ENCODE peak calls at places on chromosomes 11 and 22, in six cellular contexts. One of them, this sample, is unnamed.

GRCh38 chr11:69049490-69049867 is 747 bp downstream of the TPCN2 start:
- DNase-seq in AG04449: no peak
- DNase-seq in astrocyte of the spinal cord: no peak
- DNase-seq in cardiac muscle cell: no peak
- DNase-seq in psoas muscle: no peak
- DNase-seq in fibroblast of pulmonary artery: no peak
- DNase-seq in this sample: no peak

GRCh38 chr11:22787565-22788162 is 41.9 kb downstream of the SVIP start:
- DNase-seq in AG04449: peak
- DNase-seq in astrocyte of the spinal cord: peak
- DNase-seq in cardiac muscle cell: peak
- DNase-seq in psoas muscle: no peak
- DNase-seq in fibroblast of pulmonary artery: peak
- DNase-seq in this sample: peak

GRCh38 chr11:98736813-98737212 is 283.9 kb upstream of the CNTN5 start:
- DNase-seq in AG04449: no peak
- DNase-seq in astrocyte of the spinal cord: no peak
- DNase-seq in cardiac muscle cell: no peak
- DNase-seq in psoas muscle: no peak
- DNase-seq in fibroblast of pulmonary artery: no peak
- DNase-seq in this sample: no peak

GRCh38 chr11:86577663-86578636 is 94.5 kb downstream of the ME3 start:
- DNase-seq in AG04449: no peak
- DNase-seq in astrocyte of the spinal cord: peak
- DNase-seq in cardiac muscle cell: peak
- DNase-seq in psoas muscle: peak
- DNase-seq in fibroblast of pulmonary artery: peak
- DNase-seq in this sample: no peak

GRCh38 chr11:67372993-67373915 is at the start of gene CLCF1:
- DNase-seq in AG04449: no peak
- DNase-seq in astrocyte of the spinal cord: peak
- DNase-seq in cardiac muscle cell: peak
- DNase-seq in psoas muscle: peak
- DNase-seq in fibroblast of pulmonary artery: peak
- DNase-seq in this sample: peak

GRCh38 chr22:17104336-17104935 is 16.7 kb downstream of the TMEM121B start:
- DNase-seq in AG04449: no peak
- DNase-seq in astrocyte of the spinal cord: no peak
- DNase-seq in cardiac muscle cell: no peak
- DNase-seq in psoas muscle: no peak
- DNase-seq in fibroblast of pulmonary artery: no peak
- DNase-seq in this sample: no peak

GRCh38 chr22:17368144-17368726 is 1.0 kb upstream of the CECR2 start:
- DNase-seq in AG04449: no peak
- DNase-seq in astrocyte of the spinal cord: no peak
- DNase-seq in cardiac muscle cell: no peak
- DNase-seq in psoas muscle: no peak
- DNase-seq in fibroblast of pulmonary artery: no peak
- DNase-seq in this sample: no peak

GRCh38 chr11:96154802-96155520 is 188.0 kb downstream of the MAML2 start:
- DNase-seq in AG04449: no peak
- DNase-seq in astrocyte of the spinal cord: peak
- DNase-seq in cardiac muscle cell: peak
- DNase-seq in psoas muscle: no peak
- DNase-seq in fibroblast of pulmonary artery: peak
- DNase-seq in this sample: no peak

GRCh38 chr11:62295504-62295903 is 3.4 kb downstream of the SCGB1D4 start:
- DNase-seq in AG04449: no peak
- DNase-seq in astrocyte of the spinal cord: peak
- DNase-seq in cardiac muscle cell: peak
- DNase-seq in psoas muscle: no peak
- DNase-seq in fibroblast of pulmonary artery: peak
- DNase-seq in this sample: no peak

GRCh38 chr11:20162340-20162739 is 2.1 kb upstream of the DBX1 start:
- DNase-seq in AG04449: no peak
- DNase-seq in astrocyte of the spinal cord: no peak
- DNase-seq in cardiac muscle cell: no peak
- DNase-seq in psoas muscle: no peak
- DNase-seq in fibroblast of pulmonary artery: no peak
- DNase-seq in this sample: peak

GRCh38 chr22:41197046-41197807 is 7.9 kb upstream of the L3MBTL2 start:
- DNase-seq in AG04449: no peak
- DNase-seq in astrocyte of the spinal cord: peak
- DNase-seq in cardiac muscle cell: peak
- DNase-seq in psoas muscle: peak
- DNase-seq in fibroblast of pulmonary artery: peak
- DNase-seq in this sample: peak

GRCh38 chr11:44589301-44589700 is 23.8 kb downstream of the CD82 start:
- DNase-seq in AG04449: peak
- DNase-seq in astrocyte of the spinal cord: peak
- DNase-seq in cardiac muscle cell: no peak
- DNase-seq in psoas muscle: no peak
- DNase-seq in fibroblast of pulmonary artery: peak
- DNase-seq in this sample: no peak

GRCh38 chr22:20511578-20512259 is 4.3 kb downstream of the MED15 start:
- DNase-seq in AG04449: no peak
- DNase-seq in astrocyte of the spinal cord: no peak
- DNase-seq in cardiac muscle cell: no peak
- DNase-seq in psoas muscle: no peak
- DNase-seq in fibroblast of pulmonary artery: no peak
- DNase-seq in this sample: no peak

GRCh38 chr11:1970956-1971355 is 23.8 kb downstream of the MRPL23 start:
- DNase-seq in AG04449: no peak
- DNase-seq in astrocyte of the spinal cord: no peak
- DNase-seq in cardiac muscle cell: no peak
- DNase-seq in psoas muscle: peak
- DNase-seq in fibroblast of pulmonary artery: no peak
- DNase-seq in this sample: no peak

GRCh38 chr22:20430101-20430640 is 7.5 kb downstream of the SCARF2 start:
- DNase-seq in AG04449: no peak
- DNase-seq in astrocyte of the spinal cord: no peak
- DNase-seq in cardiac muscle cell: no peak
- DNase-seq in psoas muscle: peak
- DNase-seq in fibroblast of pulmonary artery: no peak
- DNase-seq in this sample: peak

GRCh38 chr11:2586091-2586792 is 113.6 kb downstream of the KCNQ1OT1 start:
- DNase-seq in AG04449: no peak
- DNase-seq in astrocyte of the spinal cord: no peak
- DNase-seq in cardiac muscle cell: no peak
- DNase-seq in psoas muscle: peak
- DNase-seq in fibroblast of pulmonary artery: no peak
- DNase-seq in this sample: no peak

GRCh38 chr22:45807156-45807915 is 135.7 kb downstream of the ATXN10 start:
- DNase-seq in AG04449: no peak
- DNase-seq in astrocyte of the spinal cord: peak
- DNase-seq in cardiac muscle cell: peak
- DNase-seq in psoas muscle: no peak
- DNase-seq in fibroblast of pulmonary artery: no peak
- DNase-seq in this sample: no peak

GRCh38 chr22:32803020-32803758 is 1.7 kb downstream of the TIMP3 start:
- DNase-seq in AG04449: no peak
- DNase-seq in astrocyte of the spinal cord: peak
- DNase-seq in cardiac muscle cell: no peak
- DNase-seq in psoas muscle: peak
- DNase-seq in fibroblast of pulmonary artery: no peak
- DNase-seq in this sample: no peak

GRCh38 chr11:46914910-46915309 is 3.4 kb downstream of the LRP4 start:
- DNase-seq in AG04449: no peak
- DNase-seq in astrocyte of the spinal cord: no peak
- DNase-seq in cardiac muscle cell: no peak
- DNase-seq in psoas muscle: no peak
- DNase-seq in fibroblast of pulmonary artery: no peak
- DNase-seq in this sample: no peak

GRCh38 chr11:6414874-6415328 is 4.0 kb downstream of the APBB1 start:
- DNase-seq in AG04449: no peak
- DNase-seq in astrocyte of the spinal cord: no peak
- DNase-seq in cardiac muscle cell: no peak
- DNase-seq in psoas muscle: no peak
- DNase-seq in fibroblast of pulmonary artery: no peak
- DNase-seq in this sample: no peak

GRCh38 chr22:49253656-49254055 is 574.0 kb downstream of the BRD1 start:
- DNase-seq in AG04449: no peak
- DNase-seq in astrocyte of the spinal cord: no peak
- DNase-seq in cardiac muscle cell: no peak
- DNase-seq in psoas muscle: no peak
- DNase-seq in fibroblast of pulmonary artery: no peak
- DNase-seq in this sample: no peak

GRCh38 chr11:111236355-111236754 is 9.2 kb upstream of the POU2AF2 start:
- DNase-seq in AG04449: no peak
- DNase-seq in astrocyte of the spinal cord: no peak
- DNase-seq in cardiac muscle cell: no peak
- DNase-seq in psoas muscle: no peak
- DNase-seq in fibroblast of pulmonary artery: no peak
- DNase-seq in this sample: no peak

GRCh38 chr11:67256477-67256876 is 9.8 kb upstream of the GRK2 start:
- DNase-seq in AG04449: no peak
- DNase-seq in astrocyte of the spinal cord: no peak
- DNase-seq in cardiac muscle cell: no peak
- DNase-seq in psoas muscle: no peak
- DNase-seq in fibroblast of pulmonary artery: no peak
- DNase-seq in this sample: no peak

GRCh38 chr11:130798280-130798679 is 118.0 kb downstream of the SNX19 start:
- DNase-seq in AG04449: peak
- DNase-seq in astrocyte of the spinal cord: peak
- DNase-seq in cardiac muscle cell: peak
- DNase-seq in psoas muscle: no peak
- DNase-seq in fibroblast of pulmonary artery: peak
- DNase-seq in this sample: no peak

GRCh38 chr11:95512177-95512576 is 277.4 kb downstream of the FAM76B start:
- DNase-seq in AG04449: peak
- DNase-seq in astrocyte of the spinal cord: peak
- DNase-seq in cardiac muscle cell: peak
- DNase-seq in psoas muscle: no peak
- DNase-seq in fibroblast of pulmonary artery: peak
- DNase-seq in this sample: no peak

GRCh38 chr11:17405232-17406005 is 17.0 kb upstream of the KCNJ11 start:
- DNase-seq in AG04449: no peak
- DNase-seq in astrocyte of the spinal cord: peak
- DNase-seq in cardiac muscle cell: peak
- DNase-seq in psoas muscle: peak
- DNase-seq in fibroblast of pulmonary artery: peak
- DNase-seq in this sample: no peak

GRCh38 chr11:46948378-46949131 is 12.0 kb downstream of the CSTPP1 start:
- DNase-seq in AG04449: peak
- DNase-seq in astrocyte of the spinal cord: peak
- DNase-seq in cardiac muscle cell: peak
- DNase-seq in psoas muscle: no peak
- DNase-seq in fibroblast of pulmonary artery: peak
- DNase-seq in this sample: no peak

GRCh38 chr22:33838644-33839043 is 81.6 kb downstream of the LARGE1 start:
- DNase-seq in AG04449: no peak
- DNase-seq in astrocyte of the spinal cord: no peak
- DNase-seq in cardiac muscle cell: no peak
- DNase-seq in psoas muscle: no peak
- DNase-seq in fibroblast of pulmonary artery: no peak
- DNase-seq in this sample: no peak

GRCh38 chr11:27040302-27041115 is at the start of gene BBOX1:
- DNase-seq in AG04449: no peak
- DNase-seq in astrocyte of the spinal cord: no peak
- DNase-seq in cardiac muscle cell: no peak
- DNase-seq in psoas muscle: no peak
- DNase-seq in fibroblast of pulmonary artery: peak
- DNase-seq in this sample: no peak

GRCh38 chr11:9138133-9138453 is 46.7 kb upstream of the SCUBE2 start:
- DNase-seq in AG04449: no peak
- DNase-seq in astrocyte of the spinal cord: no peak
- DNase-seq in cardiac muscle cell: no peak
- DNase-seq in psoas muscle: no peak
- DNase-seq in fibroblast of pulmonary artery: no peak
- DNase-seq in this sample: no peak
- TF ChIP-seq CTCF in AG04449: no peak
- TF ChIP-seq CTCF in astrocyte of the spinal cord: no peak
- TF ChIP-seq CTCF in cardiac muscle cell: no peak
- TF ChIP-seq CTCF in psoas muscle: no peak
- TF ChIP-seq CTCF in fibroblast of pulmonary artery: no peak
- TF ChIP-seq CTCF in this sample: no peak

DNA sequence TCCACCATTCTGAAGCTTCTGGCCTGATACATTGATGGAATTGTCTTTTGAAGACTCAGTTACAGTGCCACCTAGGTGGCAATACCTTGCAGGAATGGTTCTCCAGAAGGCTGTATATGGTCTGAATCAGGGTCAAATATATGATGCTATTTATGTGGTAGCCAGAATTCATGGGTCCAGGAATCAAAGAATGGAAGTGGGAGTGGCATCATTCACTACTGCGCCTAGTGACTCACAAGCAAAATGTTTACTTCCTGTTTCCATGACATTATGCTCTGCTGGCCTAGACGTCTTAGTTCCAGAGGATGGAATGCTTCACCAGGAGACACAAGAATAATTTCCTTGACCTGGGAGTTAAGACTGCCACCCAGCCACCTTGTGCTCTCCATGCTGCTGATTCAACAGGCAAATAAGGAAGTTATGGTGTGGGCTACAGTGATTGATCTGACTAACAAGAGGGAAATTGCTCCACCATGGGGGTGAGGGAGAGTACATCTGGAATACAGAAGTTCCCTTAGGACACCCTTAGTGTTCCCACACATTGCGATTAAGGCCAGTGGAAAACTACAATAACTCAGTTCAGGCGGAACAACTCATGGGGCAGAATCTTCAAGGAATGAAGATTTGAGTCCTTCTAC is 491.8 kb downstream of the ETS1 start:
- DNase-seq in AG04449: peak
- DNase-seq in astrocyte of the spinal cord: peak
- DNase-seq in cardiac muscle cell: peak
- DNase-seq in psoas muscle: no peak
- DNase-seq in fibroblast of pulmonary artery: peak
- DNase-seq in this sample: no peak
- TF ChIP-seq CTCF in AG04449: no peak
- TF ChIP-seq CTCF in astrocyte of the spinal cord: peak
- TF ChIP-seq CTCF in cardiac muscle cell: no peak
- TF ChIP-seq CTCF in psoas muscle: no peak
- TF ChIP-seq CTCF in fibroblast of pulmonary artery: peak
- TF ChIP-seq CTCF in this sample: peak

GRCh38 chr11:76512851-76513653 is 68.2 kb downstream of the EMSY start:
- DNase-seq in AG04449: no peak
- DNase-seq in astrocyte of the spinal cord: peak
- DNase-seq in cardiac muscle cell: peak
- DNase-seq in psoas muscle: no peak
- DNase-seq in fibroblast of pulmonary artery: peak
- DNase-seq in this sample: no peak
- TF ChIP-seq CTCF in AG04449: peak
- TF ChIP-seq CTCF in astrocyte of the spinal cord: peak
- TF ChIP-seq CTCF in cardiac muscle cell: peak
- TF ChIP-seq CTCF in psoas muscle: peak
- TF ChIP-seq CTCF in fibroblast of pulmonary artery: peak
- TF ChIP-seq CTCF in this sample: peak

DNA sequence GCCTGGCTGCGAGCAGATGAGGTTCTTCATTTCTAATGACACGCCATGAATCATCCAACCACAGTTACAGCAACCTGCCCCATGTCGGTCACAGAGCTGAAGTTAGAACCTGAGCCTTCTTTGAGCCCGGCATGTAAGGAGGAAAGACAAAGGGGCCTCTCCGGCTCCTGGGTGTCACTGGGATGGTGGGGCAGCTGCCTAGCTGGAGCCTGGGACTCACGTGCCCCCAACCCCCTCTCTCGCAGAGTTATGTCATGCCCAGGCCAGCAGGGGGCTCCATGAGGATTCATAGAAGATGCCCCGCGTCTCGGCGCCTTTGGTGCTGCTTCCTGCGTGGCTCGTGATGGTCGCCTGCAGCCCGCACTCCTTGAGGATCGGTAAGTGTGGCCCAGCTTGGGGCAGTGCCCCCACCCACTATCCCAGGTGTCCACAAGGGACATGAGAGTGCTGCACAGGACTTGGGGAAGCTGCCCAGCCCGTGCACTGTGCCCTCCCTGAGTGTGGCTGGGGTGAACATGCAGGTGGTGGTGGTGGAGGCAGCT is 148.5 kb downstream of the GRIK4 start:
- DNase-seq in AG04449: no peak
- DNase-seq in astrocyte of the spinal cord: peak
- DNase-seq in cardiac muscle cell: peak
- DNase-seq in psoas muscle: no peak
- DNase-seq in fibroblast of pulmonary artery: peak
- DNase-seq in this sample: peak
- TF ChIP-seq CTCF in AG04449: peak
- TF ChIP-seq CTCF in astrocyte of the spinal cord: peak
- TF ChIP-seq CTCF in cardiac muscle cell: peak
- TF ChIP-seq CTCF in psoas muscle: peak
- TF ChIP-seq CTCF in fibroblast of pulmonary artery: peak
- TF ChIP-seq CTCF in this sample: peak